ENCODE peak calls at places on chromosomes 16 and 17, in ten cellular contexts. X, D, R, O, Q, Y, S, N, I and Z are unnamed samples.

GRCh38 chr16:2028620-2029220 is 2.0 kb downstream of the NHERF2 start:
- DNase-seq in S (no peak), Y (no peak), I (no peak), O (no peak), D (no peak), N (no peak), Q (no peak), R (no peak), X (no peak), Z (no peak)

GRCh38 chr17:80025140-80025539 is 10.5 kb downstream of the TBC1D16 start:
- DNase-seq in N (peak; percentile 63), Y (no peak), S (no peak), Q (no peak), X (no peak), O (no peak), R (no peak), I (no peak), D (no peak), Z (no peak)

GRCh38 chr16:78005881-78006280 is 16.5 kb upstream of the CLEC3A start:
- DNase-seq in S (peak; percentile 5), Y (no peak), N (no peak), I (no peak), Q (no peak), X (no peak), O (no peak), D (peak; percentile 6), R (no peak), Z (no peak)

GRCh38 chr17:8243827-8244226 is 4.0 kb downstream of the CTC1 start:
- DNase-seq in X (no peak), S (no peak), Y (no peak), O (no peak), D (peak; percentile 57), Q (no peak), I (peak; percentile 22), N (no peak), R (no peak), Z (no peak)

GRCh38 chr16:3825103-3825502 is 55.4 kb downstream of the CREBBP start:
- DNase-seq in R (no peak), D (peak; percentile 45), O (no peak), I (no peak), X (no peak), N (no peak), Q (no peak), Y (no peak), S (no peak), Z (no peak)

GRCh38 chr17:14337596-14338079 is 36.8 kb downstream of the HS3ST3B1 start:
- DNase-seq in I (no peak), D (peak; percentile 77), N (no peak), O (no peak), X (no peak), Q (no peak), Y (no peak), R (no peak), S (no peak), Z (no peak)

GRCh38 chr16:13108126-13108525 is 206.7 kb downstream of the SHISA9 start:
- DNase-seq in N (no peak), I (no peak), Y (no peak), D (no peak), O (no peak), X (no peak), S (no peak), R (no peak), Q (no peak), Z (no peak)

GRCh38 chr17:55398689-55399088 is 22.9 kb downstream of the MMD start:
- DNase-seq in D (no peak), Y (no peak), Q (no peak), R (no peak), N (no peak), X (no peak), I (no peak), S (no peak), O (no peak), Z (no peak)

GRCh38 chr16:68283840-68284595 is 19.7 kb downstream of the SLC7A6 start:
- DNase-seq in Y (no peak), S (no peak), O (no peak), X (peak; percentile 68), R (no peak), N (no peak), D (no peak), I (no peak), Q (no peak), Z (no peak)

GRCh38 chr16:23119570-23119969 is 29.7 kb downstream of the USP31 start:
- DNase-seq in Y (no peak), D (no peak), I (no peak), N (no peak), Q (no peak), S (no peak), R (no peak), X (no peak), O (no peak), Z (no peak)

GRCh38 chr17:50575581-50576210 is 15.2 kb downstream of the CACNA1G start:
- DNase-seq in I (no peak), N (no peak), D (no peak), Q (no peak), S (no peak), R (no peak), O (no peak), X (no peak), Y (no peak), Z (no peak)

GRCh38 chr16:49532243-49532870 is 158.8 kb downstream of the C16orf78 start:
- DNase-seq in O (no peak), Y (no peak), N (peak; percentile 64), S (no peak), D (no peak), X (no peak), R (no peak), Q (no peak), I (no peak), Z (no peak)

GRCh38 chr17:35841505-35841904 is 27.2 kb downstream of the HEATR9 start:
- DNase-seq in S (no peak), O (peak; percentile 23), I (no peak), N (no peak), D (no peak), Y (no peak), R (no peak), Q (no peak), X (no peak), Z (no peak)

GRCh38 chr17:75036643-75037268 is 10.0 kb downstream of the ATP5PD start:
- DNase-seq in X (no peak), Q (no peak), N (peak; percentile 91), R (peak; percentile 73), O (no peak), Y (peak; percentile 71), I (peak; percentile 95), D (peak; percentile 90), S (no peak), Z (peak; percentile 34)

GRCh38 chr17:21467196-21467595 is 91.0 kb downstream of the KCNJ12 start:
- DNase-seq in Y (no peak), Q (no peak), O (no peak), N (no peak), R (no peak), I (no peak), D (no peak), X (no peak), S (no peak), Z (no peak)

GRCh38 chr17:17070931-17071330 is 28.7 kb downstream of the MPRIP start:
- DNase-seq in N (no peak), I (no peak), Q (no peak), O (no peak), D (no peak), R (no peak), Y (no peak), X (no peak), S (no peak), Z (no peak)

GRCh38 chr17:1871743-1872142 is 41.9 kb downstream of the RPA1 start:
- DNase-seq in S (no peak), R (no peak), O (no peak), D (peak; percentile 34), X (no peak), I (no peak), N (no peak), Q (no peak), Y (no peak), Z (no peak)

GRCh38 chr17:7495906-7496434 is 11.8 kb downstream of the POLR2A start:
- DNase-seq in D (no peak), S (no peak), I (no peak), N (no peak), X (no peak), Q (no peak), Y (no peak), R (no peak), O (no peak), Z (no peak)

GRCh38 chr16:69073181-69073669 is 32.2 kb upstream of the HAS3 start:
- DNase-seq in N (no peak), Y (peak; percentile 29), D (no peak), R (peak; percentile 16), X (no peak), O (peak; percentile 70), S (no peak), I (no peak), Q (no peak), Z (no peak)

GRCh38 chr16:26993511-26993910 is 73.2 kb upstream of the C16orf82 start:
- DNase-seq in R (no peak), X (no peak), S (no peak), I (no peak), D (no peak), O (no peak), N (no peak), Y (no peak), Q (no peak), Z (no peak)

GRCh38 chr16:25260416-25260815 is 2.8 kb upstream of the ZKSCAN2 start:
- DNase-seq in I (no peak), Y (no peak), S (no peak), R (no peak), O (no peak), N (no peak), D (no peak), X (no peak), Q (no peak), Z (no peak)

GRCh38 chr17:10135539-10136257 is 62.7 kb downstream of the GAS7 start:
- DNase-seq in N (peak; percentile 68), R (peak; percentile 51), S (no peak), D (no peak), Y (peak; percentile 66), O (no peak), I (no peak), Q (no peak), X (no peak), Z (no peak)